ENCODE peak calls at places on chromosomes 12 and 14, in five cellular contexts. P, H, R, N and Y are unnamed samples.
A peak's percentile ranks its signal among the peaks of the same experiment; 100 is the strongest.

GRCh38 chr12:73973486-73973885 is 564.1 kb upstream of the ATXN7L3B start:
- DNase-seq in P (no peak), H (no peak), R (no peak), N (no peak), Y (no peak)

GRCh38 chr14:104177411-104177810 is 39.0 kb downstream of the KIF26A start:
- DNase-seq in P (no peak), H (no peak), R (no peak), N (no peak), Y (no peak)

GRCh38 chr12:125688881-125689280 is 623.6 kb downstream of the AACS start:
- DNase-seq in P (no peak), H (no peak), R (no peak), N (no peak), Y (no peak)

GRCh38 chr12:131276501-131277185 is 322.9 kb downstream of the ADGRD1 start:
- DNase-seq in P (peak; percentile 7), H (no peak), R (no peak), N (no peak), Y (no peak)

GRCh38 chr14:51095854-51096823 is 1.2 kb upstream of the TRIM9 start:
- DNase-seq in P (peak; percentile 21), H (peak; percentile 68), R (peak; percentile 53), N (no peak), Y (peak; percentile 48)

GRCh38 chr12:18965210-18965609 is 164.3 kb upstream of the PLEKHA5 start:
- DNase-seq in P (peak; percentile 43), H (no peak), R (no peak), N (no peak), Y (no peak)

GRCh38 chr14:51094282-51094821 is 553 bp downstream of the TRIM9 start:
- DNase-seq in P (peak; percentile 22), H (peak; percentile 51), R (no peak), N (no peak), Y (no peak)

GRCh38 chr12:91579516-91580263 is 397.1 kb upstream of the DCN start:
- DNase-seq in P (no peak), H (no peak), R (no peak), N (no peak), Y (peak; percentile 23)

GRCh38 chr12:30748150-30748549 is 6.6 kb downstream of the CAPRIN2 start:
- DNase-seq in P (no peak), H (no peak), R (no peak), N (no peak), Y (no peak)

GRCh38 chr14:66974397-66975025 is 214.7 kb upstream of the GARIN2 start:
- DNase-seq in P (no peak), H (no peak), R (no peak), N (no peak), Y (peak; percentile 37)

GRCh38 chr12:100058482-100059029 is 73.8 kb upstream of the ANKS1B start:
- DNase-seq in P (no peak), H (no peak), R (peak; percentile 76), N (no peak), Y (peak; percentile 86)

GRCh38 chr12:56787498-56787897 is 24.4 kb downstream of the HSD17B6 start:
- DNase-seq in P (no peak), H (no peak), R (no peak), N (no peak), Y (no peak)

GRCh38 chr12:110199360-110200123 is 75.4 kb downstream of the IFT81 start:
- DNase-seq in P (no peak), H (no peak), R (peak; percentile 30), N (no peak), Y (peak; percentile 5)

GRCh38 chr14:64549805-64550538 is at the start of gene PPP1R36:
- DNase-seq in P (peak; percentile 28), H (peak; percentile 47), R (no peak), N (no peak), Y (no peak)

GRCh38 chr12:17062296-17063061 is 456.5 kb upstream of the LMO3 start:
- DNase-seq in P (no peak), H (no peak), R (no peak), N (no peak), Y (peak; percentile 39)

GRCh38 chr12:46268349-46268616 is 560 bp downstream of the SLC38A1 start:
- DNase-seq in P (no peak), H (no peak), R (no peak), N (no peak), Y (peak; percentile 61)

GRCh38 chr12:25553083-25553482 is at the start of gene LMNTD1:
- DNase-seq in P (no peak), H (no peak), R (peak; percentile 80), N (no peak), Y (peak; percentile 60)

GRCh38 chr14:49861581-49861922 is 9.0 kb upstream of the NEMF start:
- DNase-seq in P (peak; percentile 69), H (peak; percentile 31), R (peak; percentile 88), N (peak; percentile 74), Y (peak; percentile 64)

GRCh38 chr12:127588224-127588623 is 678.7 kb upstream of the TMEM132C start:
- DNase-seq in P (no peak), H (no peak), R (peak; percentile 96), N (no peak), Y (peak; percentile 1)

GRCh38 chr12:112161711-112162110 is 36.4 kb downstream of the TRAFD1 start:
- DNase-seq in P (no peak), H (no peak), R (no peak), N (no peak), Y (no peak)

GRCh38 chr12:56602239-56602638 is 27.9 kb downstream of the BAZ2A start:
- DNase-seq in P (no peak), H (no peak), R (peak; percentile 34), N (no peak), Y (no peak)

GRCh38 chr12:121618659-121619233 is 7.6 kb upstream of the ORAI1 start:
- DNase-seq in P (no peak), H (no peak), R (no peak), N (no peak), Y (no peak)

GRCh38 chr12:74021937-74022336 is 515.7 kb upstream of the ATXN7L3B start:
- DNase-seq in P (peak; percentile 56), H (peak; percentile 73), R (peak; percentile 8), N (peak; percentile 66), Y (peak; percentile 55)

GRCh38 chr12:106978035-106978800 is 8.7 kb downstream of the MTERF2 start:
- DNase-seq in P (peak; percentile 33), H (peak; percentile 65), R (no peak), N (peak; percentile 64), Y (no peak)

GRCh38 chr12:109458086-109458485 is 19.0 kb downstream of the KCTD10 start:
- DNase-seq in P (no peak), H (no peak), R (peak; percentile 73), N (no peak), Y (no peak)

GRCh38 chr14:73424453-73424852 is 33.9 kb downstream of the NUMB start:
- DNase-seq in P (no peak), H (no peak), R (no peak), N (no peak), Y (no peak)